ENCODE peak calls at places on chromosomes 13 and 19, in five cellular contexts. One of them, this sample, is unnamed.
A peak's percentile ranks its signal among the peaks of the same experiment; 100 is the strongest.

GRCh38 chr19:35959040-35959967 is 23.1 kb downstream of the LRFN3 start:
- DNase-seq in WERI-Rb-1: no peak
- DNase-seq in pancreas: no peak
- DNase-seq in IMR-90: no peak
- DNase-seq in kidney epithelial cell: no peak
- DNase-seq in this sample: peak; percentile 40

GRCh38 chr13:30850867-30851211 is 55.2 kb upstream of the MEDAG start:
- DNase-seq in IMR-90: no peak
- DNase-seq in pancreas: no peak
- DNase-seq in WERI-Rb-1: no peak
- DNase-seq in kidney epithelial cell: no peak
- DNase-seq in this sample: no peak

GRCh38 chr19:31139871-31140505 is 209.2 kb downstream of the TSHZ3 start:
- DNase-seq in kidney epithelial cell: peak; percentile 83
- DNase-seq in pancreas: no peak
- DNase-seq in IMR-90: peak; percentile 90
- DNase-seq in WERI-Rb-1: no peak
- DNase-seq in this sample: no peak

GRCh38 chr19:5857203-5858081 is 6.2 kb upstream of the FUT3 start:
- DNase-seq in pancreas: no peak
- DNase-seq in WERI-Rb-1: peak; percentile 53
- DNase-seq in kidney epithelial cell: no peak
- DNase-seq in IMR-90: no peak
- DNase-seq in this sample: no peak

GRCh38 chr13:77374786-77375185 is 47.9 kb upstream of the MYCBP2 start:
- DNase-seq in IMR-90: no peak
- DNase-seq in WERI-Rb-1: no peak
- DNase-seq in kidney epithelial cell: no peak
- DNase-seq in pancreas: no peak
- DNase-seq in this sample: no peak

GRCh38 chr13:94710081-94710809 is 2.1 kb downstream of the SOX21 start:
- DNase-seq in WERI-Rb-1: no peak
- DNase-seq in pancreas: no peak
- DNase-seq in kidney epithelial cell: no peak
- DNase-seq in IMR-90: no peak
- DNase-seq in this sample: no peak

GRCh38 chr19:23509686-23510450 is 114.6 kb upstream of the ZNF91 start:
- DNase-seq in kidney epithelial cell: no peak
- DNase-seq in IMR-90: no peak
- DNase-seq in WERI-Rb-1: no peak
- DNase-seq in pancreas: no peak
- DNase-seq in this sample: no peak

GRCh38 chr13:50152224-50152623 is 137.0 kb downstream of the KCNRG start:
- DNase-seq in kidney epithelial cell: no peak
- DNase-seq in pancreas: no peak
- DNase-seq in IMR-90: no peak
- DNase-seq in WERI-Rb-1: no peak
- DNase-seq in this sample: no peak

GRCh38 chr13:79538757-79539156 is 57.8 kb downstream of the NDFIP2 start:
- DNase-seq in WERI-Rb-1: no peak
- DNase-seq in pancreas: no peak
- DNase-seq in IMR-90: no peak
- DNase-seq in kidney epithelial cell: no peak
- DNase-seq in this sample: no peak

GRCh38 chr19:16359074-16359473 is 34.4 kb downstream of the KLF2 start:
- DNase-seq in WERI-Rb-1: no peak
- DNase-seq in IMR-90: no peak
- DNase-seq in pancreas: no peak
- DNase-seq in kidney epithelial cell: no peak
- DNase-seq in this sample: no peak

GRCh38 chr19:32819415-32820400 is 49.9 kb downstream of the SLC7A9 start:
- DNase-seq in pancreas: no peak
- DNase-seq in WERI-Rb-1: no peak
- DNase-seq in IMR-90: no peak
- DNase-seq in kidney epithelial cell: no peak
- DNase-seq in this sample: no peak

GRCh38 chr13:35499131-35500051 is 22.9 kb upstream of the MAB21L1 start:
- DNase-seq in IMR-90: no peak
- DNase-seq in pancreas: no peak
- DNase-seq in kidney epithelial cell: no peak
- DNase-seq in WERI-Rb-1: no peak
- DNase-seq in this sample: no peak

GRCh38 chr13:44768775-44769578 is 192.8 kb upstream of the TSC22D1 start:
- DNase-seq in pancreas: no peak
- DNase-seq in IMR-90: peak; percentile 46
- DNase-seq in WERI-Rb-1: no peak
- DNase-seq in kidney epithelial cell: no peak
- DNase-seq in this sample: no peak

GRCh38 chr19:35153701-35154534 is 617 bp upstream of the FXYD5 start:
- DNase-seq in IMR-90: no peak
- DNase-seq in kidney epithelial cell: no peak
- DNase-seq in pancreas: no peak
- DNase-seq in WERI-Rb-1: peak; percentile 73
- DNase-seq in this sample: peak; percentile 74

GRCh38 chr19:42267644-42268141 is 1.4 kb upstream of the CIC start:
- DNase-seq in IMR-90: no peak
- DNase-seq in WERI-Rb-1: no peak
- DNase-seq in pancreas: no peak
- DNase-seq in kidney epithelial cell: no peak
- DNase-seq in this sample: no peak

GRCh38 chr19:47232422-47233211 is 1.6 kb upstream of the BBC3 start:
- DNase-seq in pancreas: peak; percentile 67
- DNase-seq in kidney epithelial cell: no peak
- DNase-seq in WERI-Rb-1: no peak
- DNase-seq in IMR-90: peak; percentile 82
- DNase-seq in this sample: no peak

GRCh38 chr19:38318595-38319142 is 976 bp upstream of the KCNK6 start:
- DNase-seq in WERI-Rb-1: no peak
- DNase-seq in kidney epithelial cell: no peak
- DNase-seq in IMR-90: no peak
- DNase-seq in pancreas: no peak
- DNase-seq in this sample: no peak

GRCh38 chr13:49655906-49656305 is 27.6 kb downstream of the ARL11 start:
- DNase-seq in WERI-Rb-1: no peak
- DNase-seq in kidney epithelial cell: no peak
- DNase-seq in pancreas: no peak
- DNase-seq in IMR-90: peak; percentile 56
- DNase-seq in this sample: no peak

GRCh38 chr13:73603646-73604045 is 530.6 kb downstream of the KLF12 start:
- DNase-seq in WERI-Rb-1: no peak
- DNase-seq in kidney epithelial cell: no peak
- DNase-seq in pancreas: no peak
- DNase-seq in IMR-90: no peak
- DNase-seq in this sample: no peak

GRCh38 chr19:50191270-50191669 is 12.2 kb upstream of the MYH14 start:
- DNase-seq in WERI-Rb-1: no peak
- DNase-seq in kidney epithelial cell: no peak
- DNase-seq in pancreas: no peak
- DNase-seq in IMR-90: no peak
- DNase-seq in this sample: no peak

GRCh38 chr19:54616840-54617560 is 13.3 kb upstream of the LILRB1 start:
- DNase-seq in WERI-Rb-1: no peak
- DNase-seq in IMR-90: no peak
- DNase-seq in kidney epithelial cell: no peak
- DNase-seq in pancreas: no peak
- DNase-seq in this sample: no peak

GRCh38 chr13:26050568-26051230 is 1.1 kb downstream of the SHISA2 start:
- DNase-seq in kidney epithelial cell: no peak
- DNase-seq in IMR-90: no peak
- DNase-seq in pancreas: peak; percentile 24
- DNase-seq in WERI-Rb-1: peak; percentile 91
- DNase-seq in this sample: peak; percentile 89

GRCh38 chr13:25463496-25463895 is 91.7 kb downstream of the ATP8A2 start:
- DNase-seq in kidney epithelial cell: no peak
- DNase-seq in pancreas: no peak
- DNase-seq in WERI-Rb-1: no peak
- DNase-seq in IMR-90: peak; percentile 22
- DNase-seq in this sample: no peak

DNA sequence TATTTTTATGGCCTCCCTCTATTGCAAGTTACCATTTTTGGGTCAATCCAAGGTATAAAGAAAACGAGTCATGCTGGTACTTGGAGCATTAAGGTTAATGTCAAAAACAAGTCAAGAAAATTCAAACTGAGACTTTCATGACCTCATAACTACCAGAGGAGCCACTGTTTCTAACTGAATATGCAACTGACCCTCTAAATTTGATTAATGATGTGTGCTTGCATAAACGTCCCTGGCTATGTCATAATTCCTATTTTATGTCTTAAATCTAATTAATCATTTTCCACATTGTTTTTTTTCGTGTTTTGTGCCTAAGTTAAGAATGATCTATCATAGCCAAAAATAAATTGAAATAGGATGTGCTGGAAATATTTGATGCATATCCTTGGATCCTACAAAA is 396.7 kb upstream of the GPC6 start:
- DNase-seq in kidney epithelial cell: no peak
- DNase-seq in pancreas: no peak
- DNase-seq in WERI-Rb-1: no peak
- DNase-seq in IMR-90: no peak
- DNase-seq in this sample: no peak
- TF ChIP-seq CTCF in kidney epithelial cell: no peak
- TF ChIP-seq CTCF in pancreas: no peak
- TF ChIP-seq CTCF in WERI-Rb-1: no peak
- TF ChIP-seq CTCF in IMR-90: no peak
- TF ChIP-seq CTCF in this sample: no peak

DNA sequence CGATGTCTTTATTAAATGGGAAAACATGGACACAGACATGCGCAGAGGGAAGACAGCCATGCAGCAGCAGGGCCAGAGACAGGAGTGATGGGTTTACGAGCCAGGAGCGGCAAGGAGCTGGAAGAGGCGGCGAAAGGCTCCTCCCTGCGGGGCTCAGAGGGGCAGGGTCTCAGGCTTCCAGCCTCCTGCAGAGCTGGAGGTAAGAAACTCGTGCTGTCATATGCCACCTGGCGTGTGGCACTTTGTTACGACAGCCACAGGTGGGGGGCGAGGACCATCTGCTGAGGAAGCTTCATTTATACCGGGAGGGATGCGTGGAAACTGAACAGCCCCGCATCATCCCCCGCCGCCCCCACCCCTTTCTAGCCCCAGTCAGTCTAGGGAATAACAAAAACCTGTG is 52.0 kb upstream of the SPACA7 start:
- DNase-seq in IMR-90: no peak
- DNase-seq in kidney epithelial cell: no peak
- DNase-seq in pancreas: no peak
- DNase-seq in WERI-Rb-1: no peak
- DNase-seq in this sample: no peak
- TF ChIP-seq CTCF in IMR-90: no peak
- TF ChIP-seq CTCF in kidney epithelial cell: no peak
- TF ChIP-seq CTCF in pancreas: no peak
- TF ChIP-seq CTCF in WERI-Rb-1: no peak
- TF ChIP-seq CTCF in this sample: no peak

GRCh38 chr13:113762075-113762474 is 3.0 kb downstream of the TMEM255B start:
- DNase-seq in IMR-90: no peak
- DNase-seq in pancreas: no peak
- DNase-seq in WERI-Rb-1: no peak
- DNase-seq in kidney epithelial cell: no peak
- DNase-seq in this sample: no peak

GRCh38 chr13:113756441-113757097 is 2.5 kb upstream of the TMEM255B start:
- DNase-seq in IMR-90: peak; percentile 12
- DNase-seq in kidney epithelial cell: no peak
- DNase-seq in WERI-Rb-1: peak; percentile 5
- DNase-seq in pancreas: no peak
- DNase-seq in this sample: no peak

GRCh38 chr13:113759525-113760137 is 605 bp downstream of the TMEM255B start:
- DNase-seq in pancreas: no peak
- DNase-seq in WERI-Rb-1: peak; percentile 41
- DNase-seq in IMR-90: peak; percentile 9
- DNase-seq in kidney epithelial cell: no peak
- DNase-seq in this sample: no peak

GRCh38 chr13:113761136-113761535 is 2.1 kb downstream of the TMEM255B start:
- DNase-seq in IMR-90: no peak
- DNase-seq in kidney epithelial cell: no peak
- DNase-seq in WERI-Rb-1: peak; percentile 5
- DNase-seq in pancreas: no peak
- DNase-seq in this sample: no peak

DNA sequence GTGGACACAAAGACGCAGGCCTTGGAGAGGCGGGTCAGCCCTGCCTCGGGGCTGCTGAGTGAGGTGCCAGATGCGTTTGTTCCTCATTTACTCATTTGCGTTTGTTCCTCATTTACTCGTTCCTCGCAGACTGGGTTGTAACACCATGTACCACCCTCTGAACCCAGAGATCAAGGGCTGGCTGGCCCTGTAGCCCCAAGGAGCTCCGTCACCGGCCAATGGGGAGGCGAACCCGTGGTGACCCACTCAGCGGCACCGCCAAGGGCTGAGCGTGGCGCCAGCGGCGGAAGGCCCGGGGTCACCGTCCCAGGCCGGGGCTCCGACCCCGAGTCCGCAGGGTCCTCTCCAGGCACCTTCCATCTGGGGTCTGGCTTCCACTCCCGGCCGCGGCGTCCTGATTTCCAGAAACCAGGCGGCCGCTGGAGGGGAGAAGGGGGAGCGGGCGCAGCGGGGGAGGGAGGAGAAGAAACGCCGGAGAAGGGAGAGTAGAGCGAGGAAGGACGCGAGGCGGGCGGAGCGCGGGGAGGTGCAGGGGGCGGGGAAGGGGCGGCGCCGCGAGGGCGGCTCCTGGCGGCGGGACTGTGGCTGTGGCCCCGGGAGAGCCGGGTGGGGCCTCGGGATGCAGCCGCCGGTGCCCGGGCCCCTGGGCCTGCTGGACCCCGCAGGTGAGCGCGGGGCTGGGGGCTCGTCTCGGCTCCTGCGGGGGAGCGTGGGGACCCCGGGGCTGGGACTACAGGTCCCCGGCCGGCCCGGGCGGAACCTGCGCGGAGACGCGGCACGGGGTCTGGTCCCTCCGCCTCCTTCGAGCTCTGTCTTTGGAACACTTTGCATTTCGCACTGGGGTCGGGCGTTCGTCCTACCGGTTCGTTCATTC is at the start of gene TMEM255B:
- DNase-seq in pancreas: peak; percentile 85
- DNase-seq in IMR-90: peak; percentile 49
- DNase-seq in kidney epithelial cell: no peak
- DNase-seq in WERI-Rb-1: peak; percentile 94
- DNase-seq in this sample: peak; percentile 89
- TF ChIP-seq CTCF in pancreas: peak; percentile 21
- TF ChIP-seq CTCF in IMR-90: peak; percentile 14
- TF ChIP-seq CTCF in kidney epithelial cell: no peak
- TF ChIP-seq CTCF in WERI-Rb-1: peak; percentile 53
- TF ChIP-seq CTCF in this sample: no peak

DNA sequence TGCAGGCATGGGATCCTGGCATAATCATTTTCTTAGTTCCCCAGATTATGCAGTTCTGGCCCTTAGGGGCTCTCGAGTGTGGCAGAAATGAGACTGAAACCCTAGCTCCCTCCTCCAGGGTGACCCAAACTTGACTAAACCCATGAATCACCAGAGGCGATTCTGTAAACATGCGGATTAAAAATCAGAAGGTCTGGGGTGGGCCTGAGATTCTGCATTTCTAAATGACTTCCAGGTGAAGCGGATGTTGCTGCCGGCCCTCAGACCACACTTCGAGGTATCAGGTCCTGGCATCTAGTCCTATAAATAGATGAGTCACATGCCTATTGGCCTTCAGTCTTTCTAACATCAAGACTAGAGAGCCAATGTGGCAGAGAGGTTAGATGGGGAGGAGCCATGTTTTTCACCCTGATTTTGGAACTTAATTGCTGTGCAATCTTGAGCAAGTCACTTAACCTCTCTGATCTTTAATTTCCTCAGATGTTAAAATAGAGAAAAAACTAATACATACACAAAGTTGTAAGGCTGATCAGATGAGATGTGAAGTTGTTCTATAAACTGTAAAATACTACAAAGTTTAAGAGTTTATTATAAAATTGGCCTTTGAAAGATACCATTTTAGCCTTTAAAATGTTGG is 431.2 kb downstream of the FOXO1 start:
- DNase-seq in pancreas: no peak
- DNase-seq in WERI-Rb-1: no peak
- DNase-seq in IMR-90: no peak
- DNase-seq in kidney epithelial cell: no peak
- DNase-seq in this sample: no peak
- TF ChIP-seq CTCF in pancreas: no peak
- TF ChIP-seq CTCF in WERI-Rb-1: no peak
- TF ChIP-seq CTCF in IMR-90: no peak
- TF ChIP-seq CTCF in kidney epithelial cell: no peak
- TF ChIP-seq CTCF in this sample: no peak

This sample was measured in glutamatergic neuron.